ENCODE peak calls at places on chromosomes 3 and 15, in five cellular contexts. M, Z, B, X and J are unnamed samples. For H3K9me3, the result is how much of the 10 kb centered on the place peaks cover.

GRCh38 chr3:53236112-53236841 is 19.5 kb downstream of the TKT start:
- DNase-seq in M (peak), Z (peak), B (peak), X (no peak), J (peak)

GRCh38 chr3:152444029-152444641 is 175.4 kb downstream of the MBNL1 start:
- DNase-seq in X (no peak), Z (peak), B (peak), M (no peak), J (peak)

GRCh38 chr3:148319161-148319915 is 378.4 kb upstream of the AGTR1 start:
- DNase-seq in B (peak), M (no peak), Z (no peak), X (no peak), J (no peak)

GRCh38 chr3:134074790-134075567 is 45.3 kb upstream of the SLCO2A1 start:
- DNase-seq in B (no peak), Z (no peak), M (peak), X (no peak), J (no peak)

GRCh38 chr15:91561371-91562100 is 292.0 kb upstream of the SLCO3A1 start:
- DNase-seq in X (no peak), Z (no peak), B (peak), M (no peak), J (no peak)

GRCh38 chr3:151315846-151316245 is 774 bp downstream of the GPR87 start:
- DNase-seq in Z (no peak), B (no peak), M (no peak), X (no peak), J (no peak)

GRCh38 chr3:61666615-61667320 is 105.4 kb downstream of the PTPRG start:
- DNase-seq in X (no peak), B (no peak), Z (no peak), M (no peak), J (no peak)

GRCh38 chr15:98525625-98526024 is 122.7 kb upstream of the IGF1R start:
- DNase-seq in X (no peak), M (no peak), B (peak), Z (no peak), J (no peak)

GRCh38 chr3:69865920-69866679 is 126.8 kb downstream of the MITF start:
- DNase-seq in X (no peak), B (peak), M (peak), Z (no peak), J (peak)

GRCh38 chr3:127150915-127151564 is 41.9 kb upstream of the PRR23E start:
- DNase-seq in Z (no peak), B (no peak), X (no peak), M (no peak), J (no peak)

GRCh38 chr3:78177780-78178179 is 1137.9 kb downstream of the ROBO2 start:
- DNase-seq in B (no peak), M (no peak), X (no peak), Z (no peak), J (no peak)

GRCh38 chr3:50156991-50157493 is 1.9 kb downstream of the SEMA3F start:
- DNase-seq in Z (no peak), M (no peak), B (peak), X (no peak), J (no peak)

GRCh38 chr3:170768334-170768801 is 101.6 kb downstream of the RPL22L1 start:
- DNase-seq in B (peak), M (no peak), X (no peak), Z (no peak), J (no peak)

GRCh38 chr15:93173369-93173768 is 84.4 kb upstream of the RGMA start:
- DNase-seq in Z (no peak), M (no peak), X (no peak), B (peak), J (no peak)

GRCh38 chr15:30859091-30859874 is 44.4 kb upstream of the FAN1 start:
- DNase-seq in B (peak), M (no peak), Z (peak), X (no peak), J (no peak)

DNA sequence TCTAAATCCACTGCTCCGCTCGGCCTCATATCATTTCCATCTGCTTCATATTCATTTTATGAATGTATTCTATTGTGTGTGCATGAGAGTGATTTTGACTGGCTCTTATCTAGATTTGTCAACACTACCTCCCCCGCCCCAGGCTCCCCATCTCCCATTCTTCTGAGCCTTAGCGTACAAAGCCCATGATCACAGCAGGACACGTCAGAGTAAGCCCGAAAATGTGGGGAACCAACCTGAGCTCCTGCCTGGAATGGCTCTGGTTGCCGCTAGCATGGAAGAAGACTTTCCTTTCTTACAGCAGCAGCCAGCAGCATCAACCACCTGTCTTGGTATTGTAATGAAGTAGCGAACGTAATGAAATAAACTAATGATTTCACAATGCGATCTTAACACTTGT is 61.4 kb downstream of the GABRB3 start:
- DNase-seq in X (no peak), Z (no peak), B (no peak), M (no peak), J (no peak)
- H3K9me3 ChIP-seq in X (under half), Z (half or more), B (under half), M (under half), J (under half)

DNA sequence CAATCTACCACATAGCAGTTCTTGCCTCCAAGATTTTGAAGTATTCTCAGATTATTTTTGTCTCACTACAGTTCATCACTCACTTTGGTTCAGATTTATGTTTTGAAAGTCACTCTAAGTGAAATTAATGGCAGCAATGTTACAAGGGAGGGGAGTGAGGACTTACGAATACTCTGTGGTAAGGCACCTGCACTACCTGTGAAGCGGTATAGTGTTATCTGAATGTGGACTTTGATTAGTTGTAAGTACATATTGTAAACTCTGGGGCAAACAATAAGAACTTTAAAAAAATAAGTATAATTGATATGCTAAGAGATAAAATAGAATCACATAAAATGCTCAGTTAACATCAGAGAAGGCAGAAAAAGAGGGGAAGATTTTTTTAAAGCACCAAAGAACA is 263.6 kb downstream of the ABHD5 start:
- DNase-seq in B (no peak), M (no peak), X (no peak), Z (no peak), J (peak)
- H3K9me3 ChIP-seq in B (under half), M (under half), X (under half), Z (under half), J (under half)

DNA sequence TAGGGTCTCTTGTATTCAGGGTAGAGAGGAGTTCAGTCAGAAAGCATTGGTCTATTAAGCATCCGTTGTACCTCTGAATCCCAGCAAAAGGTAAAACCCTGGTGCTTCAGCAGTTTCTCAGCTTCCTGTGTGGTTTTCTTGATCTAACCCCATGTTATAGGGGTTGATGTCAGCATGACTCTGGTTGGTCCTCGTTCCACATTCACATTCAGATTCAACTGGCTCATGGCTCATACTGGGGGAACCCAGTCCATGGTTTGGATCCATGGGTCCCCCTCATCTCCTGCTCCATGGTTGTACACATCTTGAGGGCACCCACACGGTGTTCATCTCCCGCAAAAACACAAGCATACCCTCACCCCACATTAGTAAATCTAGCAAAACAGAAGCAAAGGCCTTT is 47.7 kb upstream of the C2CD4B start:
- DNase-seq in Z (no peak), X (no peak), B (no peak), M (no peak), J (no peak)
- H3K9me3 ChIP-seq in Z (under half), X (half or more), B (under half), M (under half), J (under half)

GRCh38 chr3:100261481-100261903 is 700 bp downstream of the TBC1D23 start:
- DNase-seq in Z (peak), B (peak), X (no peak), M (no peak), J (peak)
- H3K9me3 ChIP-seq in Z (under half), B (under half), X (under half), M (under half), J (under half)